ENCODE peak calls at places on chromosome 9, in six cellular contexts. I is mucosa of gallbladder; G is NCI-H524; L is GM03348; A is stimulated activated CD4-positive, alpha-beta T cell treated with anti-CD3 and anti-CD28 coated beads, Interleukin-4, amount 100 ng/mL, for 24 hours; F is left lung. Z is an unnamed sample.

GRCh38 chr9:38226491-38226951 is 157.5 kb upstream of the SHB start:
- DNase-seq in I (no peak), G (peak), L (no peak), A (no peak), F (no peak), Z (no peak)

GRCh38 chr9:99436636-99437035 is 214.6 kb downstream of the SEC61B start:
- DNase-seq in I (no peak), G (no peak), L (peak), A (no peak), F (no peak), Z (no peak)

GRCh38 chr9:113648586-113648985 is 185.1 kb downstream of the RGS3 start:
- DNase-seq in I (no peak), G (no peak), L (no peak), A (no peak), F (no peak), Z (no peak)

GRCh38 chr9:36488322-36488838 is 84.3 kb upstream of the MELK start:
- DNase-seq in I (peak), G (no peak), L (no peak), A (peak), F (no peak), Z (no peak)

GRCh38 chr9:2872307-2872940 is 28.5 kb upstream of the PUM3 start:
- DNase-seq in I (no peak), G (peak), L (peak), A (no peak), F (no peak), Z (no peak)

GRCh38 chr9:129142115-129142514 is 30.9 kb downstream of the PTPA start:
- DNase-seq in I (no peak), G (no peak), L (no peak), A (no peak), F (no peak), Z (no peak)

GRCh38 chr9:126106404-126106803 is 220.2 kb upstream of the MVB12B start:
- DNase-seq in I (no peak), G (no peak), L (no peak), A (no peak), F (no peak), Z (no peak)

GRCh38 chr9:113737414-113738271 is 138.5 kb upstream of the ZNF618 start:
- DNase-seq in I (peak), G (peak), L (peak), A (no peak), F (no peak), Z (no peak)

GRCh38 chr9:113361304-113362018 is 12.1 kb downstream of the BSPRY start:
- DNase-seq in I (no peak), G (no peak), L (peak), A (peak), F (no peak), Z (no peak)

GRCh38 chr9:113515862-113516261 is 52.3 kb downstream of the RGS3 start:
- DNase-seq in I (no peak), G (no peak), L (no peak), A (no peak), F (no peak), Z (no peak)

GRCh38 chr9:18791074-18791473 is 241.9 kb downstream of the SAXO1 start:
- DNase-seq in I (no peak), G (peak), L (no peak), A (no peak), F (no peak), Z (no peak)

GRCh38 chr9:120289091-120289490 is 290.9 kb downstream of the CDK5RAP2 start:
- DNase-seq in I (no peak), G (no peak), L (no peak), A (no peak), F (no peak), Z (no peak)

GRCh38 chr9:34584970-34585369 is 4.6 kb downstream of the CNTFR start:
- DNase-seq in I (no peak), G (no peak), L (no peak), A (no peak), F (no peak), Z (no peak)

GRCh38 chr9:108956098-108956533 is 21.9 kb downstream of the ABITRAM start:
- DNase-seq in I (no peak), G (no peak), L (no peak), A (no peak), F (no peak), Z (no peak)

GRCh38 chr9:87039809-87040392 is 92.6 kb upstream of the GAS1 start:
- DNase-seq in I (no peak), G (no peak), L (peak), A (no peak), F (no peak), Z (no peak)

GRCh38 chr9:35736201-35736633 is 3.8 kb downstream of the CREB3 start:
- DNase-seq in I (peak), G (peak), L (peak), A (peak), F (no peak), Z (peak)

GRCh38 chr9:33263131-33263935 is 1.2 kb downstream of the BAG1 start:
- DNase-seq in I (no peak), G (peak), L (peak), A (peak), F (no peak), Z (no peak)

GRCh38 chr9:4058931-4059330 is 240.9 kb downstream of the GLIS3 start:
- DNase-seq in I (no peak), G (no peak), L (no peak), A (no peak), F (no peak), Z (no peak)

GRCh38 chr9:130447193-130447816 is 2.5 kb downstream of the ASS1 start:
- DNase-seq in I (no peak), G (peak), L (no peak), A (no peak), F (no peak), Z (no peak)

GRCh38 chr9:84939766-84940165 is 270.2 kb downstream of the NTRK2 start:
- DNase-seq in I (no peak), G (no peak), L (no peak), A (no peak), F (no peak), Z (no peak)

GRCh38 chr9:37951671-37952579 is 48.0 kb upstream of the SLC25A51 start:
- DNase-seq in I (no peak), G (no peak), L (no peak), A (no peak), F (no peak), Z (no peak)

Z was measured in CD14-positive monocyte.